ENCODE peak calls at places on chromosomes 5 and 9, in seven cellular contexts. H, B, S, O, T, E and F are unnamed samples.

GRCh38 chr5:92979716-92980115 is 601.3 kb downstream of the NR2F1-AS1 start:
- DNase-seq in H (no peak), B (no peak), S (no peak), O (no peak), T (no peak), E (no peak), F (no peak)

GRCh38 chr5:42057254-42057690 is 132.2 kb downstream of the FBXO4 start:
- DNase-seq in H (no peak), B (peak; percentile 60), S (peak; percentile 50), O (peak; percentile 4), T (peak; percentile 54), E (peak; percentile 72), F (peak; percentile 73)

GRCh38 chr5:51439232-51439631 is 56.0 kb downstream of the ISL1 start:
- DNase-seq in H (no peak), B (no peak), S (no peak), O (no peak), T (no peak), E (no peak), F (no peak)

GRCh38 chr9:125525846-125526619 is 181.0 kb downstream of the MAPKAP1 start:
- DNase-seq in H (no peak), B (no peak), S (no peak), O (no peak), T (no peak), E (no peak), F (no peak)

GRCh38 chr9:93911871-93912554 is 43.1 kb downstream of the BARX1 start:
- DNase-seq in H (no peak), B (peak; percentile 35), S (no peak), O (no peak), T (no peak), E (peak; percentile 32), F (peak; percentile 49)

GRCh38 chr5:79924936-79925893 is 65.8 kb downstream of the MTX3 start:
- DNase-seq in H (no peak), B (no peak), S (no peak), O (no peak), T (no peak), E (peak; percentile 37), F (peak; percentile 41)

GRCh38 chr9:128819716-128820664 is 1.7 kb downstream of the ENDOG start:
- DNase-seq in H (no peak), B (no peak), S (no peak), O (no peak), T (no peak), E (no peak), F (no peak)

GRCh38 chr9:109258619-109259321 is 62.1 kb downstream of the EPB41L4B start:
- DNase-seq in H (no peak), B (no peak), S (no peak), O (peak; percentile 21), T (no peak), E (peak; percentile 61), F (peak; percentile 69)

GRCh38 chr5:1073239-1074102 is 38.4 kb downstream of the SLC12A7 start:
- DNase-seq in H (no peak), B (no peak), S (no peak), O (no peak), T (no peak), E (no peak), F (peak; percentile 36)

GRCh38 chr9:136644343-136644592 is 18.4 kb upstream of the EGFL7 start:
- DNase-seq in H (no peak), B (no peak), S (no peak), O (peak; percentile 41), T (no peak), E (no peak), F (no peak)